ENCODE peak calls at places on chromosome 1, in eight cellular contexts. P is astrocyte of the cerebellum; X is lung; N is DMS 273 treated with DMSO at 0.1 percent for 48 hours; Q is kidney epithelial cell; B is stimulated activated CD4-positive, alpha-beta T cell treated with anti-CD3 and anti-CD28 coated beads, TNF-alpha, amount 100 ng/mL, for 48 hours; H is A172; L is stimulated activated CD8-positive, alpha-beta memory T cell treated with anti-CD3 and anti-CD28 coated beads, Interleukin-12 subunit alpha, Interleukin-12 subunit beta, amount 100 ng/mL, for 4 hours. Y is an unnamed sample.

GRCh38 chr1:24586970-24587820 is 31.3 kb downstream of the NCMAP start:
- DNase-seq in P (peak), X (peak), N (no peak), Q (no peak), B (peak), H (peak), L (no peak), Y (peak)

GRCh38 chr1:31249854-31250253 is 10.2 kb upstream of the NKAIN1 start:
- DNase-seq in P (no peak), X (no peak), N (no peak), Q (no peak), B (no peak), H (no peak), L (no peak), Y (no peak)

GRCh38 chr1:248873993-248874671 is 15.2 kb upstream of the ZNF692 start:
- DNase-seq in P (peak), X (peak), N (peak), Q (no peak), B (peak), H (peak), L (peak), Y (peak)

GRCh38 chr1:16925635-16926490 is 4.1 kb downstream of the CROCC start:
- DNase-seq in P (no peak), X (no peak), N (no peak), Q (no peak), B (no peak), H (no peak), L (no peak), Y (no peak)

GRCh38 chr1:101060992-101061391 is 35.4 kb upstream of the DPH5 start:
- DNase-seq in P (no peak), X (no peak), N (no peak), Q (peak), B (no peak), H (no peak), L (no peak), Y (no peak)

GRCh38 chr1:63461661-63462230 is 61.3 kb downstream of the ITGB3BP start:
- DNase-seq in P (no peak), X (no peak), N (no peak), Q (no peak), B (no peak), H (no peak), L (no peak), Y (no peak)

GRCh38 chr1:12677565-12677964 is 33.7 kb downstream of the AADACL4 start:
- DNase-seq in P (no peak), X (no peak), N (no peak), Q (no peak), B (no peak), H (no peak), L (no peak), Y (no peak)

GRCh38 chr1:13699510-13699909 is 478 bp upstream of the PRDM2 start:
- DNase-seq in P (no peak), X (no peak), N (no peak), Q (no peak), B (no peak), H (no peak), L (no peak), Y (peak)

GRCh38 chr1:247324913-247325312 is 6.8 kb downstream of the ZNF496 start:
- DNase-seq in P (no peak), X (no peak), N (no peak), Q (no peak), B (no peak), H (no peak), L (no peak), Y (no peak)

GRCh38 chr1:39659538-39659937 is 12.4 kb downstream of the NT5C1A start:
- DNase-seq in P (no peak), X (no peak), N (no peak), Q (no peak), B (no peak), H (no peak), L (no peak), Y (no peak)

GRCh38 chr1:67376381-67376780 is 53.8 kb downstream of the SERBP1 start:
- DNase-seq in P (no peak), X (no peak), N (no peak), Q (no peak), B (no peak), H (no peak), L (no peak), Y (no peak)

GRCh38 chr1:56424744-56425493 is 154.4 kb downstream of the PLPP3 start:
- DNase-seq in P (no peak), X (peak), N (peak), Q (peak), B (no peak), H (peak), L (no peak), Y (peak)

GRCh38 chr1:8460784-8461183 is 142.9 kb downstream of the SLC45A1 start:
- DNase-seq in P (no peak), X (no peak), N (no peak), Q (no peak), B (no peak), H (no peak), L (no peak), Y (no peak)

GRCh38 chr1:17994046-17994445 is 113.6 kb upstream of the IGSF21 start:
- DNase-seq in P (no peak), X (no peak), N (no peak), Q (no peak), B (no peak), H (no peak), L (no peak), Y (no peak)

GRCh38 chr1:113943028-113943811 is 14.1 kb downstream of the HIPK1 start:
- DNase-seq in P (no peak), X (no peak), N (no peak), Q (no peak), B (no peak), H (no peak), L (no peak), Y (no peak)

GRCh38 chr1:159532922-159533321 is 2.9 kb downstream of the OR10J5 start:
- DNase-seq in P (no peak), X (no peak), N (no peak), Q (no peak), B (no peak), H (peak), L (no peak), Y (no peak)

GRCh38 chr1:223832637-223832943 is 13.2 kb downstream of the TP53BP2 start:
- DNase-seq in P (no peak), X (no peak), N (no peak), Q (no peak), B (peak), H (no peak), L (no peak), Y (peak)

Y was measured in thyroid gland.